ENCODE peak calls at places on chromosomes 12 and 14, in eight cellular contexts. O is fibroblast of lung; K is heart left ventricle; G is mesendoderm; T is body of pancreas; C is effector memory CD4-positive, alpha-beta T cell; H is AG04450; D is stomach. Q is an unnamed sample.

GRCh38 chr12:49838973-49839633 is 3.8 kb downstream of the BCDIN3D start:
- DNase-seq in O (peak), K (no peak), G (peak), T (peak), C (no peak), H (no peak), D (no peak), Q (no peak)

GRCh38 chr12:52341066-52341580 is 19.9 kb upstream of the KRT83 start:
- DNase-seq in O (no peak), K (no peak), G (no peak), T (no peak), C (no peak), H (no peak), D (no peak), Q (no peak)

GRCh38 chr12:2212971-2213869 is 160.4 kb downstream of the CACNA1C start:
- DNase-seq in O (no peak), K (no peak), G (peak), T (peak), C (no peak), H (no peak), D (no peak), Q (peak)

GRCh38 chr14:96204151-96205058 is at the start of gene BDKRB2:
- DNase-seq in O (peak), K (peak), G (peak), T (peak), C (no peak), H (peak), D (peak), Q (peak)

GRCh38 chr12:75814856-75815754 is 216.5 kb downstream of the PHLDA1 start:
- DNase-seq in O (peak), K (no peak), G (no peak), T (no peak), C (no peak), H (peak), D (no peak), Q (peak)

GRCh38 chr12:29164477-29165163 is 15.5 kb downstream of the FAR2 start:
- DNase-seq in O (peak), K (no peak), G (peak), T (no peak), C (no peak), H (no peak), D (no peak), Q (no peak)

GRCh38 chr14:52640137-52640536 is 55.2 kb downstream of the ERO1A start:
- DNase-seq in O (no peak), K (no peak), G (no peak), T (no peak), C (no peak), H (no peak), D (no peak), Q (no peak)

GRCh38 chr14:100979780-100980179 is 76.3 kb upstream of the RTL1 start:
- DNase-seq in O (peak), K (no peak), G (no peak), T (no peak), C (no peak), H (peak), D (no peak), Q (no peak)

GRCh38 chr14:55976619-55977018 is 141.6 kb upstream of the PELI2 start:
- DNase-seq in O (no peak), K (no peak), G (no peak), T (peak), C (no peak), H (no peak), D (no peak), Q (no peak)

DNA sequence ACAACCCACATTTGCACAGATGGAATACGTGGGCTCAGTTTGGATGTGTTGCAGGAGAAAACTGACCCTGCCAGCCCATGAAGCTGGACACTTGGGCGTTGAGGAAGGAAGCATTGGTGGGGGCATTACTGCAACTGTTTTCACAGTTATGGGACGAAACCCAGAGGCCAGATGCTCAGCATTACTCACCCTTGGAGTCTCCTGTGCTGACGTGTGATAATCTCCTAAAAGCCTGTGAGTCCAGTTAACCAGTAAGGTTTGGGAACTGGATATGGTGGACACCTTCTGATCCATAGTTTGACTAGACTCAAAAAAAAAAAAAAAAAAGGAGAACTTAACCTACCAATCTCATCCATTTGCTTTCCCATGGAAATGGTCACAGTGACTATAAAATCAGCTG is 52.8 kb upstream of the EGLN3 start:
- DNase-seq in O (no peak), K (peak), G (no peak), T (no peak), C (no peak), H (no peak), D (no peak), Q (no peak)
- H3K27ac ChIP-seq in O (no peak), K (peak), G (no peak), T (no peak), C (no peak), H (no peak), D (no peak), Q (no peak)

DNA sequence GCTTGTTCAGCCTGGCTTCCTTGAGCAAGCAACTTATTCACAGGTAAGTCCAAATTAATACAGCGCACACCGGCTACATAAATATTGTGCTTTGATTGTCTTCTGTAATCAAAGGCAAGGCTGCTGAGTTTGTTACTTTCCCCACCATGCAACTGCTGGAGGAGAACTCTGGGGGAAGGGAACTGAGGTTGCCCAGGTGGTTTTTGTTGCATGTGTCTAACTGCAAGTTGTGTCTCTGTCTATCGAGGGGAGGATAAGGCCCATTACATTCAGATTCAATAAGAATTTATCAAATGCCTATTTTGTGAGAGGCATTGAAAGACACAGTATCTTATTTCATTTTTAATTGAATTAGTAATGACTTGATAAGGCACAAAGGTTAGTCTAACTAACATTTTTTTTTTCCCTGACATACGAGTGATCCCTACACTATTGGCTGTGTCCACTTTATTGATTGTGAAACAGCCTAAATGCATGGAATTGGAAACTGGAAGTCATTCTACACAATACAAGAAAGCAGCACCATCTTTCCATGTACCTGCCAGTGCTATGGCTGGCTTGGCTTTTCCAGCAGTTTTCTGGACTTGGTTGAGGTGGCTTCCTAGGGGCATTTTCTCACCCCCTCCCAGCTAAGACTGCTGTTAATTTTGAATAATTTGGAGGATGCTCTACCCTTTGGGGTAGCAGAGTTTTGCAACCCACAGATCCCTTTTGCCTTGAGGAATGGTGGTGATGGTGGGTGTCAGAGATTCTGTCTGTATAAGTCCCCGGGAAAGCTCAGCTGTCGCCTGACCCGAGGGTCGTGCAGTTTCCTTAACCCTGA is 943 bp upstream of the CHST11 start:
- DNase-seq in O (no peak), K (no peak), G (no peak), T (no peak), C (no peak), H (no peak), D (no peak), Q (no peak)
- H3K27ac ChIP-seq in O (peak), K (peak), G (no peak), T (peak), C (peak), H (peak), D (peak), Q (peak)

GRCh38 chr14:75335588-75335987 is 57.0 kb downstream of the FOS start:
- DNase-seq in O (no peak), K (no peak), G (no peak), T (no peak), C (no peak), H (no peak), D (no peak), Q (no peak)

GRCh38 chr14:75328575-75328974 is 49.9 kb downstream of the FOS start:
- DNase-seq in O (no peak), K (no peak), G (no peak), T (no peak), C (no peak), H (no peak), D (no peak), Q (no peak)

GRCh38 chr14:75339059-75339458 is 60.4 kb downstream of the FOS start:
- DNase-seq in O (peak), K (no peak), G (peak), T (no peak), C (no peak), H (no peak), D (no peak), Q (no peak)

GRCh38 chr14:75333523-75334190 is 55.0 kb downstream of the FOS start:
- DNase-seq in O (no peak), K (no peak), G (no peak), T (no peak), C (no peak), H (no peak), D (no peak), Q (no peak)

GRCh38 chr14:75334191-75335051 is 55.8 kb downstream of the FOS start:
- DNase-seq in O (peak), K (peak), G (no peak), T (peak), C (peak), H (no peak), D (peak), Q (no peak)
- H3K27ac ChIP-seq in O (no peak), K (peak), G (no peak), T (peak), C (peak), H (no peak), D (peak), Q (no peak)

DNA sequence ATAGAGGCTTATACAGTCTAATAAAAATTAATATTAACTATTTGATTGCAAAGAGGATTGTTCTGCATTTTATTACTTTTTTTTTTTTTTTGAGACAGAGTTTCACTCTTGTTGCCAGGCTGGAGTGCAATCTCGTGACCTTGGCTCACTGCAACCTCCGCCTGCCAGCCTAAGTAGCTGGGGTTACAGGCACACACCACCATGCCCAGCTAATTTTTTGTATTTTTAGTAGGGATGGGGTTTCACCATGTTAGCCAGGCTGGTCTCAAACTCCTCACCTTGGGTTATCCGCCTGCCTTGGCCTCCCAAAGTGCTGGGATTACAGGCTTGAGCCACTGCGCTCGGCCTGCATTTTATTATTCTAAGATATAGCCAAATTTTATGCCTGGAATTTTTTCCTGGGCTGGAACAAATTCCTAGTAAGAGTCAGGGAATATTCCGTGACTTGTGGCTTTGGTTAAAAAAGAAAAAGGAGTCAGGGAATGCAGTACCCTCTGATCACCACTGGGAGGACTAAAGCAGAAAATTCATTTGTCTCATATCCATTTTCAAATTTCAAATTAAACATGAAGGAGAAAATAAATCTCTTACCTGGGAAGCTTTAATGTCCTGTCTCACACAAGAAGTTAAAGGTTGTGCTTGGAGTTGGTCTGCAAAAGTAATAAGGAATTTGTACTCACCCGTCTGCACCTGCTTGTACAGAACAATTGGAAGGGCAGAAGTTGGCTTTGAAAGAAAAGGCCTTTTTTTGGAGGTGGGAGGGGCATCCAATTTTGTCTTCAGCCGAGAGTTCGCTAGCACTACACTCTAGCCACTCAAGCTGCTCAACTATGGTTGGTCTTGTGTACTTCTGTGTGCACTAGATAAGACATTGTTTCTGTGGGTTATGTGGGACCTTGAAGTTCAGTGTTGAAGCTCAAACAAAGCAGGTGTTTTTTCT is 8.7 kb downstream of the MARK3 start:
- DNase-seq in O (peak), K (no peak), G (no peak), T (peak), C (no peak), H (no peak), D (no peak), Q (no peak)
- H3K27ac ChIP-seq in O (no peak), K (peak), G (no peak), T (peak), C (no peak), H (no peak), D (peak), Q (peak)

DNA sequence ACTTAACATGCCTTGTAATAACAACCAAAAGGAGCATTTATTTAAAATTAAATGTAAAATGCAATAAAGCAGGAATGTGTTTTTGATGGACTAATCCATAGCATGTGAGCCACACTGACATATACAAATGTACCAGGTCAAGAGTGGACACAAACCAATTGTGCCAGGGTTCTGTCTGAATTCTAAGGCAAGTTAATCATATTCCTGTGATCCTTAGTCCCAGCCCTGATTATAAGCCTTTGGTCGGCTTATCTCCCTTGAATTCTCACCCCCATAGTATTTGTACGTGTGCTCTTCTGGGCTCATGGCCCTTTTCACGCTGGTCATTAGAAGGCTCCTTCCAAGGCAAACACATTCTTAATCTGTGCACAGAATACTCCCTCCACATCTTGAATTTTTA is 10.6 kb upstream of the SRSF5 start:
- DNase-seq in O (no peak), K (no peak), G (no peak), T (no peak), C (no peak), H (no peak), D (no peak), Q (no peak)
- H3K27ac ChIP-seq in O (no peak), K (no peak), G (no peak), T (no peak), C (no peak), H (no peak), D (no peak), Q (no peak)

GRCh38 chr12:27571463-27571862 is 47.5 kb downstream of the PPFIBP1 start:
- DNase-seq in O (peak), K (no peak), G (no peak), T (no peak), C (no peak), H (no peak), D (no peak), Q (no peak)

GRCh38 chr12:27573972-27574371 is 50.0 kb downstream of the PPFIBP1 start:
- DNase-seq in O (peak), K (no peak), G (no peak), T (no peak), C (no peak), H (peak), D (no peak), Q (no peak)

GRCh38 chr12:27575099-27575779 is 51.2 kb downstream of the PPFIBP1 start:
- DNase-seq in O (peak), K (no peak), G (no peak), T (no peak), C (no peak), H (no peak), D (no peak), Q (no peak)

GRCh38 chr12:27575780-27576154 is 51.8 kb downstream of the PPFIBP1 start:
- DNase-seq in O (no peak), K (no peak), G (no peak), T (no peak), C (no peak), H (no peak), D (no peak), Q (no peak)

GRCh38 chr12:27572486-27573255 is 48.7 kb downstream of the PPFIBP1 start:
- DNase-seq in O (peak), K (no peak), G (no peak), T (no peak), C (no peak), H (no peak), D (no peak), Q (no peak)
- H3K27ac ChIP-seq in O (peak), K (no peak), G (no peak), T (no peak), C (no peak), H (no peak), D (peak), Q (no peak)

Q was measured in uterus.